ENCODE peak calls at places on chromosomes 16 and 17, in ten cellular contexts. H, Z, U, F, K, T, Q, I, L and P are unnamed samples.

GRCh38 chr16:84442416-84443145 is 61.9 kb downstream of the MEAK7 start:
- DNase-seq in Z (no peak), K (no peak), Q (no peak), F (no peak), U (no peak), T (no peak), I (no peak), L (no peak), H (no peak), P (no peak)

GRCh38 chr17:64441772-64442549 is 7.0 kb upstream of the MILR1 start:
- DNase-seq in Z (no peak), U (peak), T (no peak), H (no peak), L (peak), Q (peak), F (no peak), I (no peak), K (no peak), P (no peak)

GRCh38 chr17:10166181-10166935 is 32.0 kb downstream of the GAS7 start:
- DNase-seq in K (no peak), L (no peak), Q (peak), T (no peak), H (no peak), Z (no peak), F (no peak), I (no peak), U (no peak), P (no peak)

GRCh38 chr17:39143552-39144093 is 7.8 kb downstream of the PLXDC1 start:
- DNase-seq in F (peak), Q (peak), T (no peak), U (no peak), I (peak), Z (peak), H (no peak), L (peak), K (no peak), P (no peak)

GRCh38 chr17:80274871-80275449 is 14.3 kb downstream of the RNF213 start:
- DNase-seq in T (no peak), U (no peak), L (no peak), Z (no peak), Q (no peak), F (no peak), K (no peak), H (no peak), I (no peak), P (no peak)

GRCh38 chr17:28570716-28571254 is 539 bp downstream of the PIGS start:
- DNase-seq in Z (no peak), H (no peak), L (peak), F (peak), I (no peak), T (peak), Q (no peak), K (peak), U (peak), P (peak)

GRCh38 chr16:129075-129474 is 9.4 kb downstream of the NPRL3 start:
- DNase-seq in H (no peak), Z (no peak), F (no peak), I (no peak), Q (no peak), T (no peak), K (no peak), L (no peak), U (no peak), P (no peak)

GRCh38 chr17:52026075-52026474 is 132.4 kb downstream of the CA10 start:
- DNase-seq in L (no peak), K (no peak), I (no peak), H (no peak), F (no peak), T (no peak), Q (no peak), Z (no peak), U (no peak), P (no peak)

GRCh38 chr16:72956124-72957064 is 91.5 kb downstream of the ZFHX3 start:
- DNase-seq in Z (no peak), L (no peak), Q (no peak), F (no peak), H (no peak), U (no peak), T (no peak), K (peak), I (no peak), P (no peak)

GRCh38 chr16:66357523-66357928 is 9.0 kb upstream of the CDH5 start:
- DNase-seq in U (peak), L (peak), I (peak), Q (peak), Z (no peak), K (peak), H (peak), F (no peak), T (peak), P (no peak)

GRCh38 chr17:49035470-49036269 is 38.5 kb downstream of the IGF2BP1 start:
- DNase-seq in T (peak), Z (no peak), U (peak), K (no peak), H (no peak), F (peak), L (peak), Q (peak), I (peak), P (peak)

GRCh38 chr17:62899349-62899748 is 66.7 kb upstream of the TANC2 start:
- DNase-seq in U (no peak), Q (no peak), H (peak), I (no peak), Z (no peak), L (no peak), T (no peak), F (peak), K (no peak), P (no peak)

GRCh38 chr17:17108681-17109049 is 66.4 kb downstream of the MPRIP start:
- DNase-seq in Z (no peak), F (peak), L (no peak), K (peak), H (peak), I (no peak), T (no peak), Q (no peak), U (peak), P (no peak)

GRCh38 chr16:10835281-10835931 is 16.8 kb upstream of the TVP23A start:
- DNase-seq in L (no peak), I (no peak), U (no peak), K (no peak), H (no peak), F (peak), T (no peak), Q (no peak), Z (no peak), P (peak)

GRCh38 chr16:58678716-58679115 is 5.9 kb downstream of the SLC38A7 start:
- DNase-seq in F (no peak), I (no peak), K (peak), L (peak), T (no peak), Q (no peak), U (no peak), H (no peak), Z (no peak), P (no peak)

GRCh38 chr16:24074574-24074973 is 181.6 kb upstream of the CACNG3 start:
- DNase-seq in U (no peak), H (no peak), I (no peak), L (no peak), K (no peak), Q (no peak), T (no peak), Z (no peak), F (no peak), P (no peak)

GRCh38 chr17:81842725-81843504 is 8.1 kb upstream of the PPP1R27 start:
- DNase-seq in I (peak), U (no peak), H (no peak), K (no peak), L (no peak), Q (peak), Z (no peak), T (no peak), F (peak), P (no peak)

GRCh38 chr17:57114085-57114673 is 29.1 kb downstream of the AKAP1 start:
- DNase-seq in Z (peak), U (peak), Q (peak), F (peak), I (peak), L (peak), K (no peak), T (peak), H (no peak), P (peak)

GRCh38 chr17:59547131-59547915 is 18.1 kb upstream of the DHX40 start:
- DNase-seq in K (no peak), Z (no peak), Q (peak), I (no peak), T (no peak), F (no peak), H (no peak), U (no peak), L (no peak), P (no peak)

GRCh38 chr16:674968-675883 is at the start of gene RHBDL1:
- DNase-seq in K (no peak), Q (peak), H (no peak), I (no peak), L (no peak), U (peak), F (no peak), T (peak), Z (no peak), P (no peak)

GRCh38 chr17:15348030-15348429 is 6.6 kb upstream of the TEKT3 start:
- DNase-seq in T (no peak), Z (peak), K (no peak), L (no peak), H (no peak), I (no peak), F (no peak), Q (peak), U (peak), P (no peak)

GRCh38 chr16:29813644-29814562 is 1.9 kb downstream of the PRRT2 start:
- DNase-seq in L (no peak), Q (no peak), U (no peak), K (no peak), F (peak), H (no peak), T (peak), Z (no peak), I (no peak), P (no peak)

GRCh38 chr16:76800196-76800595 is 390.8 kb upstream of the MON1B start:
- DNase-seq in F (no peak), H (no peak), I (no peak), L (no peak), T (no peak), Z (no peak), K (no peak), U (no peak), Q (no peak), P (no peak)

GRCh38 chr16:50940275-50940854 is 198.5 kb downstream of the CYLD start:
- DNase-seq in L (no peak), I (no peak), K (no peak), T (peak), Q (no peak), U (no peak), F (no peak), Z (peak), H (no peak), P (no peak)

GRCh38 chr17:57874434-57875108 is 24.7 kb upstream of the MRPS23 start:
- DNase-seq in U (peak), I (peak), Q (peak), Z (peak), L (peak), K (no peak), T (peak), H (peak), F (peak), P (no peak)

GRCh38 chr16:440627-441026 is 15.2 kb downstream of the RAB11FIP3 start:
- DNase-seq in Q (no peak), L (no peak), U (no peak), K (no peak), F (peak), Z (no peak), H (no peak), T (no peak), I (no peak), P (no peak)

GRCh38 chr16:79211581-79211980 is 389.0 kb downstream of the MAF start:
- DNase-seq in H (no peak), L (no peak), T (no peak), K (no peak), U (no peak), F (no peak), I (no peak), Q (no peak), Z (peak), P (no peak)

GRCh38 chr16:50699345-50700159 is 6.1 kb downstream of the NOD2 start:
- DNase-seq in T (no peak), F (no peak), Q (peak), U (no peak), Z (peak), H (no peak), L (no peak), I (no peak), K (no peak), P (peak)

GRCh38 chr17:38434178-38434665 is 6.0 kb downstream of the ARHGAP23 start:
- DNase-seq in I (no peak), T (no peak), H (no peak), Z (no peak), U (no peak), K (no peak), Q (no peak), L (no peak), F (no peak), P (no peak)

GRCh38 chr16:84759061-84759460 is 59.3 kb downstream of the USP10 start:
- DNase-seq in K (no peak), Z (peak), I (no peak), T (no peak), U (no peak), F (no peak), H (no peak), Q (no peak), L (no peak), P (no peak)

GRCh38 chr17:45319239-45319703 is 2.5 kb upstream of the MAP3K14 start:
- DNase-seq in F (no peak), K (peak), Q (peak), T (no peak), H (no peak), U (no peak), I (no peak), Z (no peak), L (no peak), P (no peak)

GRCh38 chr16:1612320-1613111 is at the start of gene CRAMP1:
- DNase-seq in H (no peak), Q (no peak), F (no peak), Z (peak), I (no peak), U (peak), L (peak), K (no peak), T (peak), P (no peak)

GRCh38 chr17:80850817-80851216 is 140.8 kb upstream of the CHMP6 start:
- DNase-seq in L (no peak), H (no peak), U (no peak), F (no peak), Q (no peak), I (no peak), T (no peak), Z (no peak), K (no peak), P (no peak)

GRCh38 chr16:57260294-57260929 is 15.4 kb downstream of the ARL2BP start:
- DNase-seq in H (no peak), T (peak), F (no peak), U (peak), Z (peak), L (peak), Q (peak), I (no peak), K (no peak), P (no peak)

GRCh38 chr16:66832661-66833305 is 2.0 kb upstream of the NAE1 start:
- DNase-seq in U (no peak), Z (no peak), H (no peak), F (no peak), K (no peak), L (no peak), T (no peak), Q (peak), I (no peak), P (no peak)